ENCODE peak calls at places on chromosome 17, in four cellular contexts. One of them, this sample, is unnamed.

GRCh38 chr17:60231234-60231633 is 81.5 kb downstream of the CA4 start:
- DNase-seq in progenitor cell of endocrine pancreas: no peak
- DNase-seq in RWPE1: peak
- DNase-seq in WTC11: no peak
- DNase-seq in this sample: no peak

GRCh38 chr17:80292557-80292956 is 31.9 kb downstream of the RNF213 start:
- DNase-seq in progenitor cell of endocrine pancreas: no peak
- DNase-seq in RWPE1: no peak
- DNase-seq in WTC11: no peak
- DNase-seq in this sample: peak

GRCh38 chr17:38672788-38673713 is 1.7 kb downstream of the EPOP start:
- DNase-seq in progenitor cell of endocrine pancreas: no peak
- DNase-seq in RWPE1: no peak
- DNase-seq in WTC11: no peak
- DNase-seq in this sample: no peak

GRCh38 chr17:37607637-37608368 is 1.4 kb downstream of the SYNRG start:
- DNase-seq in progenitor cell of endocrine pancreas: no peak
- DNase-seq in RWPE1: no peak
- DNase-seq in WTC11: no peak
- DNase-seq in this sample: no peak

GRCh38 chr17:2085648-2085949 is 30.7 kb downstream of the HIC1 start:
- DNase-seq in progenitor cell of endocrine pancreas: no peak
- DNase-seq in RWPE1: no peak
- DNase-seq in WTC11: no peak
- DNase-seq in this sample: no peak

GRCh38 chr17:15177343-15177742 is 87.8 kb downstream of the PMP22 start:
- DNase-seq in progenitor cell of endocrine pancreas: no peak
- DNase-seq in RWPE1: no peak
- DNase-seq in WTC11: no peak
- DNase-seq in this sample: no peak

GRCh38 chr17:16521070-16521727 is 29.2 kb upstream of the LRRC75A start:
- DNase-seq in progenitor cell of endocrine pancreas: peak
- DNase-seq in RWPE1: peak
- DNase-seq in WTC11: peak
- DNase-seq in this sample: peak

GRCh38 chr17:17545031-17545820 is 46.3 kb downstream of the PEMT start:
- DNase-seq in progenitor cell of endocrine pancreas: no peak
- DNase-seq in RWPE1: no peak
- DNase-seq in WTC11: no peak
- DNase-seq in this sample: no peak

GRCh38 chr17:45708707-45709290 is 75.3 kb upstream of the CRHR1 start:
- DNase-seq in progenitor cell of endocrine pancreas: no peak
- DNase-seq in RWPE1: no peak
- DNase-seq in WTC11: no peak
- DNase-seq in this sample: no peak

GRCh38 chr17:78890111-78890897 is 12.7 kb downstream of the CEP295NL start:
- DNase-seq in progenitor cell of endocrine pancreas: no peak
- DNase-seq in RWPE1: no peak
- DNase-seq in WTC11: no peak
- DNase-seq in this sample: no peak

GRCh38 chr17:63696381-63696961 is 3.5 kb downstream of the LIMD2 start:
- DNase-seq in progenitor cell of endocrine pancreas: no peak
- DNase-seq in RWPE1: no peak
- DNase-seq in WTC11: peak
- DNase-seq in this sample: peak

GRCh38 chr17:77863814-77864161 is 94.7 kb upstream of the TNRC6C start:
- DNase-seq in progenitor cell of endocrine pancreas: no peak
- DNase-seq in RWPE1: no peak
- DNase-seq in WTC11: no peak
- DNase-seq in this sample: peak

GRCh38 chr17:67821871-67822367 is 3.4 kb upstream of the BPTF start:
- DNase-seq in progenitor cell of endocrine pancreas: no peak
- DNase-seq in RWPE1: no peak
- DNase-seq in WTC11: no peak
- DNase-seq in this sample: no peak

GRCh38 chr17:40091691-40092397 is 8.5 kb downstream of the NR1D1 start:
- DNase-seq in progenitor cell of endocrine pancreas: no peak
- DNase-seq in RWPE1: no peak
- DNase-seq in WTC11: no peak
- DNase-seq in this sample: no peak

GRCh38 chr17:40490289-40490853 is 11.1 kb downstream of the TNS4 start:
- DNase-seq in progenitor cell of endocrine pancreas: no peak
- DNase-seq in RWPE1: peak
- DNase-seq in WTC11: peak
- DNase-seq in this sample: peak

GRCh38 chr17:37025847-37026533 is 77.2 kb downstream of the AATF start:
- DNase-seq in progenitor cell of endocrine pancreas: no peak
- DNase-seq in RWPE1: no peak
- DNase-seq in WTC11: no peak
- DNase-seq in this sample: no peak

GRCh38 chr17:41196068-41196467 is 6.4 kb downstream of the KRTAP9-1 start:
- DNase-seq in progenitor cell of endocrine pancreas: no peak
- DNase-seq in RWPE1: no peak
- DNase-seq in WTC11: no peak
- DNase-seq in this sample: no peak

GRCh38 chr17:18368948-18369347 is 5.6 kb upstream of the SHMT1 start:
- DNase-seq in progenitor cell of endocrine pancreas: no peak
- DNase-seq in RWPE1: peak
- DNase-seq in WTC11: no peak
- DNase-seq in this sample: no peak

GRCh38 chr17:68535903-68536302 is 23.7 kb downstream of the PRKAR1A start:
- DNase-seq in progenitor cell of endocrine pancreas: no peak
- DNase-seq in RWPE1: no peak
- DNase-seq in WTC11: no peak
- DNase-seq in this sample: no peak

GRCh38 chr17:49035470-49036269 is 38.5 kb downstream of the IGF2BP1 start:
- DNase-seq in progenitor cell of endocrine pancreas: peak
- DNase-seq in RWPE1: peak
- DNase-seq in WTC11: peak
- DNase-seq in this sample: peak

GRCh38 chr17:49038544-49038943 is 41.4 kb downstream of the IGF2BP1 start:
- DNase-seq in progenitor cell of endocrine pancreas: no peak
- DNase-seq in RWPE1: no peak
- DNase-seq in WTC11: no peak
- DNase-seq in this sample: no peak

GRCh38 chr17:49031965-49032928 is 35.1 kb downstream of the IGF2BP1 start:
- DNase-seq in progenitor cell of endocrine pancreas: peak
- DNase-seq in RWPE1: peak
- DNase-seq in WTC11: peak
- DNase-seq in this sample: peak

GRCh38 chr17:49038138-49038537 is 41.0 kb downstream of the IGF2BP1 start:
- DNase-seq in progenitor cell of endocrine pancreas: no peak
- DNase-seq in RWPE1: no peak
- DNase-seq in WTC11: no peak
- DNase-seq in this sample: no peak

DNA sequence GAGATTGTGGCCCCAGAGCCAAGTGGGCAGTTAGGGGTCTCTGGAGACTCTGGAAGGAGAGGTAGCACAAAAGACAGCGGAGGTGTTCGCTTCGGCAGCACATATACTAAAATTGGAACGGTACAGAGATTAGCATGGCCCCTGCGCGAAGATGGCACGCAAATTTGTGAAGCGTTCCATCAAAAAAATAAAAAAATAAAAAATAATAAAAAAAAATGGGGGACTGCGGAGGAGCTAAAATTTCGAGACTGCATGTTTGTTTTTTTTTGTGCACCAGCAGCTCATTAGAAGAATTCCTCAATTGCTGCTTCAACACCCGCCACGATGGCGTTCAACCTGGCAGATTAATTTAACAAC is 39.1 kb downstream of the IGF2BP1 start:
- DNase-seq in progenitor cell of endocrine pancreas: no peak
- DNase-seq in RWPE1: no peak
- DNase-seq in WTC11: no peak
- DNase-seq in this sample: no peak
- TF ChIP-seq CTCF in progenitor cell of endocrine pancreas: no peak
- TF ChIP-seq CTCF in RWPE1: peak
- TF ChIP-seq CTCF in WTC11: no peak
- TF ChIP-seq CTCF in this sample: no peak

GRCh38 chr17:29592850-29593545 is at the start of gene ANKRD13B:
- DNase-seq in progenitor cell of endocrine pancreas: no peak
- DNase-seq in RWPE1: no peak
- DNase-seq in WTC11: peak
- DNase-seq in this sample: peak
- TF ChIP-seq CTCF in progenitor cell of endocrine pancreas: no peak
- TF ChIP-seq CTCF in RWPE1: no peak
- TF ChIP-seq CTCF in WTC11: no peak
- TF ChIP-seq CTCF in this sample: no peak

GRCh38 chr17:4008082-4008435 is 43.8 kb upstream of the ATP2A3 start:
- DNase-seq in progenitor cell of endocrine pancreas: no peak
- DNase-seq in RWPE1: no peak
- DNase-seq in WTC11: no peak
- DNase-seq in this sample: no peak
- TF ChIP-seq CTCF in progenitor cell of endocrine pancreas: no peak
- TF ChIP-seq CTCF in RWPE1: no peak
- TF ChIP-seq CTCF in WTC11: no peak
- TF ChIP-seq CTCF in this sample: no peak

DNA sequence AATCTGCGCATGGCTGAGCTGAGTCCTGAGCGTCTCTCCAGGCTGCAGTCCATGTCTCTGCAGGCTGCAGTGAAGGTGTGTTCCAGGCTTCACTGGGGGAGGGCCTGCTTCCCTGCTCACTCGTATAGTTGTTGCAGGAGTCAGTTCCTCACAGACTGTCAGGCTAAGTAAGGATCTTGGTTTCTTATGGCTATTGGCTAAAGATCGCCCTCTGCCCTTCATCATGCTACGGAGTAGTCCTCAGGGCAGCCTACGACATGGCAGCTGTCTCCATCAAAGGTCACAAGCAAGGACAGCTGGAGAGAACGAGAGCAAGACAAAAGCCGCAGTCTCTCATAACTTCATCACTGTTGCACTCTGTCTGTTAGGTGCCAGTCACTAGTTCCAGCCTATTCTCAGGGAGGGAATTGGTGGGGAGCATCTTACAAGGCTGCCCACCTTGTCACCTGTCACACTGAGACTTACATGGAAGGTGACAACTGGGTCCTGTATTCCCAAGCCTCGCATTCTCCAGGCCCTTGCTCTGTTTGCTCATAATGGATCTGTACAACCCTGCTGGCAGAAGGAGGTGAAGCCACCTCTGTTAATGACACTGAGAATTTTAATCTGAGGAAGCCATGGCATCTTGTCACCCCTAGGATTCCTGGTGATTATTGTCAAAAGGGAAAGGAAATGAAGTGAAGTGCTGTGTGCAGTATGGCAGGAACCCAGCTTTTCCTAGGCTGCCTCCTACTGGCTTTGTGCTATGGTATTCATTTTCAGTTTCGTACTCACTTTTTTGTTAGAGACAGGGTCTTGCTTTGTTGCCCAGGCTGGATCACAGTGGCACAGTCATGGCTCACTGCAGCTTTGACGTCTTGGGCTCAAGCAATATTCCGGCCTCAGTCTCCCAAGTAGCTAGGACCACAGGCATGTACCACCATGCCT is 43.4 kb downstream of the MFSD11 start:
- DNase-seq in progenitor cell of endocrine pancreas: no peak
- DNase-seq in RWPE1: no peak
- DNase-seq in WTC11: no peak
- DNase-seq in this sample: no peak
- TF ChIP-seq CTCF in progenitor cell of endocrine pancreas: no peak
- TF ChIP-seq CTCF in RWPE1: no peak
- TF ChIP-seq CTCF in WTC11: no peak
- TF ChIP-seq CTCF in this sample: no peak

DNA sequence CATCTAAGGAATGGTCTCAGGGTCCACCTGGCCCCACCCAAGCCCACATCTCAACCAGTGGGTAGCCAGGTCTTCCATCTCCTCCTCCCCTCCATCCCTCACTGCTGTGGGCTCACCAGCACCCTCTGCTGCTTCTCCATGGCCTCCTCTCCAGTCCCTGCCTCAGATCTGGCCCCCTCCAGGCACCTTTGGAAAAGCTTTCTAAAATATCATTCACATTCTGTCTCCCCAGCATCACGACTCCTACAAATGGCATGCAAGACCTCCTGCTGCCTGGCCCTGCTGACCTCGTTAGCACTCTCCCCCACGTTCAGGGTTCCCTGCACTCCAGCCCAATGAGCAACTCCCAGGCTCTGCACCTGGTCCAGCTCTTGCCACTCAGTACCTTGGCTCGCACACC is 13.7 kb downstream of the GLP2R start:
- DNase-seq in progenitor cell of endocrine pancreas: no peak
- DNase-seq in RWPE1: no peak
- DNase-seq in WTC11: peak
- DNase-seq in this sample: no peak
- TF ChIP-seq CTCF in progenitor cell of endocrine pancreas: no peak
- TF ChIP-seq CTCF in RWPE1: no peak
- TF ChIP-seq CTCF in WTC11: no peak
- TF ChIP-seq CTCF in this sample: no peak

This sample was measured in nephron progenitor cell.